ENCODE peak calls at places on chromosomes 6 and 20, in nine cellular contexts. E is tibial artery; K is CD4-positive, CD25-positive, alpha-beta regulatory T cell; N is DND-41; Y is heart left ventricle; O is endodermal cell; A is Peyer's patch; X is body of pancreas; B is fibroblast of lung. G is an unnamed sample. For H3K4me1, the result is how much of the 10 kb centered on the place peaks cover.

GRCh38 chr6:167119680-167120556 is 3.0 kb upstream of the CCR6 start:
- DNase-seq in K (peak), X (no peak), B (no peak), Y (no peak), A (no peak), O (no peak), N (peak), E (no peak), G (peak)

GRCh38 chr20:12570371-12570770 is 438.4 kb upstream of the SPTLC3 start:
- DNase-seq in K (no peak), O (peak), E (no peak), Y (no peak), A (no peak), X (no peak), B (no peak), N (peak), G (no peak)

GRCh38 chr20:46007671-46008070 is 1.0 kb upstream of the MMP9 start:
- DNase-seq in A (no peak), B (no peak), K (no peak), X (no peak), N (no peak), E (no peak), O (no peak), Y (no peak), G (no peak)

GRCh38 chr6:91868539-91869202 is 1281.8 kb upstream of the MAP3K7 start:
- DNase-seq in X (no peak), E (no peak), Y (no peak), K (no peak), N (no peak), B (no peak), O (no peak), A (no peak), G (no peak)

GRCh38 chr6:2738373-2738979 is 12.2 kb downstream of the MYLK4 start:
- DNase-seq in B (peak), Y (no peak), K (peak), O (peak), N (peak), A (no peak), E (no peak), X (peak), G (peak)

GRCh38 chr20:51171141-51171540 is 148.2 kb upstream of the KCNG1 start:
- DNase-seq in Y (no peak), K (no peak), X (no peak), A (no peak), N (no peak), B (no peak), E (no peak), O (no peak), G (no peak)

GRCh38 chr6:136547336-136547735 is 2.9 kb downstream of the MAP7 start:
- DNase-seq in O (no peak), A (no peak), K (no peak), Y (no peak), N (no peak), X (no peak), B (peak), E (no peak), G (no peak)

GRCh38 chr6:6790891-6791290 is 202.4 kb downstream of the LY86 start:
- DNase-seq in E (no peak), Y (no peak), B (peak), A (no peak), N (no peak), K (no peak), X (no peak), O (no peak), G (no peak)

GRCh38 chr6:22642254-22642653 is 72.9 kb downstream of the HDGFL1 start:
- DNase-seq in E (no peak), A (no peak), O (no peak), B (peak), K (no peak), X (no peak), N (no peak), Y (no peak), G (no peak)

GRCh38 chr6:105713474-105714118 is 310.7 kb upstream of the PREP start:
- DNase-seq in A (no peak), O (no peak), Y (no peak), X (no peak), N (no peak), B (no peak), E (no peak), K (no peak), G (no peak)

GRCh38 chr20:50303573-50304500 is 113.2 kb downstream of the CEBPB start:
- DNase-seq in N (no peak), B (peak), A (peak), Y (peak), X (peak), O (peak), E (peak), K (no peak), G (no peak)

GRCh38 chr20:63696628-63697356 is at the start of gene TNFRSF6B:
- DNase-seq in E (peak), Y (peak), K (no peak), A (peak), N (no peak), B (no peak), X (peak), O (peak), G (no peak)

GRCh38 chr6:118649918-118650499 is 1.4 kb downstream of the CEP85L start:
- DNase-seq in O (no peak), K (no peak), Y (no peak), E (no peak), X (no peak), B (no peak), N (no peak), A (no peak), G (no peak)

GRCh38 chr6:20707166-20707485 is 172.9 kb downstream of the CDKAL1 start:
- DNase-seq in X (no peak), Y (no peak), O (no peak), K (no peak), B (peak), N (no peak), A (no peak), E (no peak), G (no peak)

GRCh38 chr6:73728548-73729205 is 32.7 kb downstream of the CD109 start:
- DNase-seq in N (no peak), X (no peak), Y (no peak), E (no peak), B (no peak), O (no peak), A (no peak), K (no peak), G (no peak)

GRCh38 chr20:53157443-53158408 is 185.6 kb downstream of the TSHZ2 start:
- DNase-seq in X (peak), E (no peak), A (peak), O (peak), B (peak), Y (no peak), K (no peak), N (peak), G (peak)

DNA sequence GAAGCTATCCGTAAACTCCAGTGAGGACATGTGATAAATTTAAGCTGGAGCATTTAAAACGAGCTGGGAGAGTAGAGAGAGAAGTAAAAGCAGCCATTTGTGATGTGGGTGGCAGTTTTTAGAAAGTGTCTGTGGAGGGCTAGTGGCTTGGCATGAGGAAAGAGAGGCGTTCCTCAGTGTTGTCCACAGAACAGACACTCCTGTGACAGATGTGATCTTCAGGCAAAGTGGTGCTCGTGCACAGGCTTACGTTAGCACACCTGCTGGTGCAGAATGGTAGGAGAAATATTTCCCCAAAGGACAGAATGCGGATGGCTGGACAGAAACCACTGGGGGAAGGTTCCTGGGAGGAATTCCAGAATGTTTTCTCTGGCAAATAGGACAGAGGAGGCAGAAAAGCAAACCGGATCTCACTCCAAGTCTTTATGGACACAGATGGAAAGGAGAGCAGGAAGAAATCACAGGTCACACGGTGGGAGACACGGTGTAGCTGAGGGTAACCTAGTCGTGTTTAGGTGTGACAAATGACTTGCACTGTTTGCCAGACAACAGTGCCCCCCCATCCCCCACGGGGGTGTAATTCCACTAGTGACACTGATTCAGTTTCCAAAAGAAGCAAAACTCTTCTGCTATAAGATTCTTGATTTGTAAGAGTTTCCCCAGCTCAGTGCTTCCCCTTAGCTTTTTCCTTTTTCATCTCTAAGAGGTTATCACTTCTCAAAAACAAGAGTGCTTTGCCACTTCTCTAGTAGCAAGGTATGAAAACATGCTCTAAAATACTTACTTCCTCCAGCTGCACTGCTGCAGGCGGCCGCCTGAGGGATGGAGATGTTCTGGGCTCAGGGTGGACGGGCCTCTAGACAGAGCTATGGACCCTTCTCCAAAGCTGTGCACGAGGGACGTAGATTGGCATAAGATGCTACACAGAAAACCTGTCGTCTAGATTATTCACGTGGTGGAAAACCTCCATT is 293.2 kb downstream of the QKI start:
- DNase-seq in N (no peak), Y (no peak), A (no peak), B (peak), E (no peak), X (no peak), K (no peak), O (no peak), G (no peak)
- H3K27ac ChIP-seq in N (no peak), Y (peak), A (no peak), B (no peak), E (no peak), X (no peak), K (no peak), O (no peak), G (no peak)

GRCh38 chr20:25355191-25355590 is 35.4 kb downstream of the ABHD12 start:
- DNase-seq in N (no peak), Y (no peak), A (no peak), B (no peak), O (no peak), E (no peak), X (no peak), K (no peak), G (no peak)
- H3K4me1 ChIP-seq in N (under half), Y (under half), A (under half), B (under half), O (under half), E (under half), X (half or more), K (under half), G (under half)

GRCh38 chr20:7980332-7981046 is 39.1 kb downstream of the TMX4 start:
- DNase-seq in E (no peak), N (no peak), O (peak), Y (no peak), K (no peak), B (peak), A (no peak), X (no peak), G (no peak)

GRCh38 chr20:7981374-7981773 is 38.2 kb downstream of the TMX4 start:
- DNase-seq in A (no peak), B (no peak), N (no peak), E (no peak), K (no peak), O (no peak), X (no peak), Y (no peak), G (no peak)

GRCh38 chr20:7985916-7986315 is 33.6 kb downstream of the TMX4 start:
- DNase-seq in A (no peak), E (no peak), K (no peak), Y (no peak), N (no peak), B (no peak), O (no peak), X (no peak), G (no peak)

GRCh38 chr20:7989379-7989778 is 30.2 kb downstream of the TMX4 start:
- DNase-seq in O (no peak), A (no peak), K (no peak), Y (no peak), N (no peak), E (no peak), X (no peak), B (no peak), G (no peak)

GRCh38 chr20:7984192-7984591 is 35.4 kb downstream of the TMX4 start:
- DNase-seq in K (no peak), B (no peak), A (no peak), E (no peak), X (no peak), Y (no peak), N (no peak), O (peak), G (no peak)
- H3K4me3 ChIP-seq in K (no peak), B (no peak), A (no peak), E (no peak), X (no peak), Y (no peak), N (no peak), O (no peak), G (no peak)

GRCh38 chr6:11780097-11780428 is 1.5 kb upstream of the ADTRP start:
- DNase-seq in A (no peak), B (no peak), K (no peak), Y (no peak), E (no peak), O (no peak), N (no peak), X (no peak), G (no peak)

GRCh38 chr6:11785449-11785951 is 6.9 kb upstream of the ADTRP start:
- DNase-seq in A (no peak), O (no peak), Y (no peak), B (peak), N (no peak), X (peak), E (no peak), K (no peak), G (peak)

GRCh38 chr6:11784341-11784740 is 5.7 kb upstream of the ADTRP start:
- DNase-seq in N (no peak), A (no peak), E (no peak), K (no peak), X (no peak), O (no peak), Y (no peak), B (no peak), G (no peak)

GRCh38 chr6:11783524-11784064 is 5.0 kb upstream of the ADTRP start:
- DNase-seq in E (no peak), B (no peak), O (no peak), X (no peak), Y (no peak), N (no peak), A (no peak), K (no peak), G (no peak)

GRCh38 chr6:11782524-11782923 is 3.9 kb upstream of the ADTRP start:
- DNase-seq in K (no peak), Y (no peak), O (no peak), N (no peak), X (no peak), E (no peak), B (no peak), A (no peak), G (no peak)
- H3K27ac ChIP-seq in K (no peak), Y (no peak), O (no peak), N (no peak), X (no peak), E (no peak), B (no peak), A (no peak), G (no peak)